ENCODE peak calls at places on chromosome 21, in five cellular contexts. J, O, U, T and Z are unnamed samples.

GRCh38 chr21:23021481-23021880 is 2023.3 kb downstream of the NCAM2 start:
- DNase-seq in J (no peak), U (no peak), O (no peak), T (no peak), Z (no peak)

GRCh38 chr21:30831194-30831765 is 1.7 kb upstream of the KRTAP7-1 start:
- DNase-seq in O (peak; percentile 40), U (no peak), J (no peak), T (no peak), Z (peak; percentile 7)

GRCh38 chr21:42835611-42836401 is 43.5 kb downstream of the WDR4 start:
- DNase-seq in T (no peak), U (no peak), O (no peak), J (no peak), Z (no peak)

GRCh38 chr21:43846430-43846829 is 18.6 kb upstream of the AGPAT3 start:
- DNase-seq in T (no peak), O (no peak), U (no peak), J (no peak), Z (no peak)

GRCh38 chr21:34715985-34716596 is 47.3 kb downstream of the CLIC6 start:
- DNase-seq in O (no peak), J (no peak), U (no peak), T (no peak), Z (no peak)

GRCh38 chr21:17390575-17390974 is 122.3 kb upstream of the CXADR start:
- DNase-seq in J (no peak), U (no peak), O (no peak), T (no peak), Z (no peak)

GRCh38 chr21:17195965-17196364 is 316.9 kb upstream of the CXADR start:
- DNase-seq in U (no peak), O (no peak), T (no peak), J (no peak), Z (no peak)

GRCh38 chr21:43771199-43771675 is 4.9 kb downstream of the CSTB start:
- DNase-seq in T (no peak), O (no peak), U (no peak), J (no peak), Z (no peak)

GRCh38 chr21:25577765-25578069 is 29.6 kb downstream of the MRPL39 start:
- DNase-seq in T (no peak), O (no peak), J (no peak), U (no peak), Z (no peak)

GRCh38 chr21:20882462-20883415 is 115.5 kb upstream of the NCAM2 start:
- DNase-seq in U (no peak), J (peak; percentile 2), O (peak; percentile 63), T (peak; percentile 25), Z (no peak)
- H3K27me3 ChIP-seq in U (no peaks in the 10 kb centered on the region), J (no peaks in the 10 kb centered on the region), O (no peaks in the 10 kb centered on the region), T (no peaks in the 10 kb centered on the region), Z (no peaks in the 10 kb centered on the region)

DNA sequence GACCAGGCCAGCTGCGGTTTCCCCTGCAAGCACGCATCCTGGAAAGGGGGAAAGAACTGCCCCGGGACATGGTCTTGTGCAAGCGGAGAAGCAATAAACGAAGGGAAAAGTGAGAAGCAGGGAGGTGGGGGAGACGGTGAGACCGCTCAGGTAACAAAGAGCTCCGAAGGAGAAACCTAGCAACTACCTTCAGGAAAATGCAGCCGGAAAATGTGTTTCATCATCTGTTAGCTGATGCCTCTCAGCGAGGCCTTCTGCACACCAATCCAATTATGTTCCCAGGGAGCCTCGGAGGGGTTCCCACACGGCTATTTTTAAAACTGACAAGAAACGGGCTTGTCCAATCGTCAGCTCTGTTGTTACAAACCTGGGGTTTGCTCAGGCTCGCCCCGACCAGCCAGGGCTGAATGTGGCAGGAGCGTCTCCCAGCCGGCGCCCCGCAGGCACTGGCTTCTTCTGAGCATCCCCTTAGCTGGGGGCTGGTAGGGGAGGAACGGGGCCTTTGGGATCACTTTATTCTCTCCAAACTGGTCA is 3.4 kb downstream of the RIPK4 start:
- DNase-seq in T (no peak), U (no peak), J (no peak), O (no peak), Z (no peak)
- H3K27me3 ChIP-seq in T (peaks cover 71% of the 10 kb centered on the region), U (peaks cover 87% of the 10 kb centered on the region), J (peaks cover 50% of the 10 kb centered on the region), O (peaks cover 41% of the 10 kb centered on the region), Z (no peaks in the 10 kb centered on the region)

GRCh38 chr21:33115586-33116541 is 45.9 kb downstream of the OLIG1 start:
- DNase-seq in U (no peak), O (no peak), J (no peak), T (no peak), Z (no peak)
- H3K27me3 ChIP-seq in U (peaks cover 57% of the 10 kb centered on the region), O (peaks cover 79% of the 10 kb centered on the region), J (peaks cover 33% of the 10 kb centered on the region), T (peaks cover 39% of the 10 kb centered on the region), Z (peaks cover 4% of the 10 kb centered on the region)

DNA sequence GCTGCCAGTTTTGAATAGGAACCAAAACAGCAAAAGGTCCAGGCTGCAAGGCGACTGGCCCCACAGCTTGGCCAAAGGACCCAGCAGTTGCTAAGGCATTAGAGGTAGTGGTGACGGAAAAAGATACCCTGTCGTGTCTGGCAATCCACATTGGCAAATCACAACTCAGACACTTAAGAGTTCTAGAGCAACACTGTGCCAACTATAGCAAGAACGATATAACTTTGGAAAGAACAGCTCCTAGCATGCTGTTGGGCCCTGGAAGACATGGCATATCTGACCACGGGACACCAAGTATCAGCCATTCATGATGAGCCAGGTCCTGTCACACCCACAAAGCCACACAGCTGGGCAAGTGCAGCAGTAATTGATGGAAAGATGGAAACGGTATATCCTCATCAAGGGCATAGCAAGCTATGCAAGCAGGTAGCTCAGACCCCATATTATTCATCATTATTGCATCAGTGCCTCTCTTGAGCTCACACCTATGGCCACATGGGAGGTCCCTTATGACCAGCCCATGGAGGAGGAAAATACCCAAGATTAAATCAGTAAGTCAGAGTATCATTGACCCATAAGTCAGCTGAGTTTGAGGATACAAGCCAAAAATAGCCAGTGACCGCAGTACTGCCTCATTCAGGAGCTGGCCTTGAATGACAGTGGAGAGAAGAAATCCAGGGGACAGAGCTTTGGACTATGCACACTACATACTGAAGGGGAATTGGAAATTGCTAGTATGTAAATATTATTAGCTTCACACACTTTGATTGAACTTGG is 221.2 kb downstream of the SETD4 start:
- DNase-seq in T (no peak), J (no peak), O (no peak), U (no peak), Z (no peak)
- H3K27me3 ChIP-seq in T (no peaks in the 10 kb centered on the region), J (no peaks in the 10 kb centered on the region), O (no peaks in the 10 kb centered on the region), U (no peaks in the 10 kb centered on the region), Z (no peaks in the 10 kb centered on the region)

GRCh38 chr21:28325618-28326017 is 667.1 kb downstream of the LTN1 start:
- DNase-seq in U (no peak), J (no peak), T (no peak), O (no peak), Z (no peak)
- H3K27me3 ChIP-seq in U (no peaks in the 10 kb centered on the region), J (no peaks in the 10 kb centered on the region), T (no peaks in the 10 kb centered on the region), O (no peaks in the 10 kb centered on the region), Z (no peaks in the 10 kb centered on the region)

GRCh38 chr21:41762236-41762635 is 4.6 kb downstream of the RIPK4 start:
- DNase-seq in J (no peak), O (no peak), T (no peak), U (no peak), Z (no peak)
- H3K27me3 ChIP-seq in J (peaks cover 42% of the 10 kb centered on the region), O (peaks cover 28% of the 10 kb centered on the region), T (peaks cover 59% of the 10 kb centered on the region), U (peaks cover 74% of the 10 kb centered on the region), Z (no peaks in the 10 kb centered on the region)

DNA sequence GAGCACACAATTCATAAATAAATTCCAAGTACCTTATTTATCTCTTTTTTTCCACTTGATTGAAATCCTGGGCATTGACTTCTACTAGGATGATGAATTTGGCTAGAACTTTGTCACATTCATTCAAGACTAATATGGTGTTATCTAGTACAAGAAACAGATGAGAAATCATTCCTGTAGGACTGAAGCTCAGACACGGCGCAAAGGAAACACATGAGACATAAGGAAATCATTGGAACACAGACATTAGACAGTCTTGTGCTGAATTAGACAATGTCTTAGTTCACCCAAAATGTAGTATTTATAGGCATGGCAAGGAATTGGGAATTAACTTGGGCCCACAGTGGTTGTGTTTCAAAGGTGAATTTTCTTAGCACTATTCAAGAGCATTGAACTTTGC is 305.7 kb downstream of the SETD4 start:
- DNase-seq in J (no peak), O (no peak), U (no peak), T (no peak), Z (no peak)
- H3K27me3 ChIP-seq in J (peaks cover 4% of the 10 kb centered on the region), O (no peaks in the 10 kb centered on the region), U (peaks cover 4% of the 10 kb centered on the region), T (peaks cover 11% of the 10 kb centered on the region), Z (no peaks in the 10 kb centered on the region)

GRCh38 chr21:45788198-45788597 is 144.7 kb downstream of the PCBP3 start:
- DNase-seq in U (no peak), O (no peak), T (no peak), J (no peak), Z (no peak)

GRCh38 chr21:45788635-45789506 is 145.3 kb downstream of the PCBP3 start:
- DNase-seq in U (no peak), T (no peak), O (no peak), J (peak; percentile 31), Z (no peak)

GRCh38 chr21:45791562-45792418 is 148.3 kb downstream of the PCBP3 start:
- DNase-seq in J (no peak), O (no peak), U (no peak), T (no peak), Z (no peak)

GRCh38 chr21:45792682-45793383 is 149.3 kb downstream of the PCBP3 start:
- DNase-seq in O (no peak), U (no peak), J (no peak), T (no peak), Z (no peak)

DNA sequence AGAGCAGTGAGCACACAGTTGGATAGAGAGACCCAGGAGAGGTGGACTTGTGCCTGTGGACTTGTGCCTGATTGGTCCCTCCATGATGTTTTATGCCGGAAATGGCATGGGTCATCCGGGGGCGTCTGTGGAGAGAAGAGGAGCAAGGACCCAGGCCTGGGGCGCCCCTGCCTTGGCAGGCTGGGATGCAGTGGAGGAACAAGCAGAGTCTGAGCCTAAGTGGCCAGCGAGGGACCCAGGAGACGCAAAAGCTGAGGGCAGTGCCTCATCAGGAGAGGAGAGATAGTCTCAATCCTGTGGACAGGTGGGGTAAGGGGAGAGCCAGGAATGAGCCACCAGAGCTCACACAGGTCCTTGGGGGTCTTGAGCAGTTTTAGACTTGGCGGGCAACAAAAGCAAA is 146.9 kb downstream of the PCBP3 start:
- DNase-seq in J (no peak), U (no peak), O (no peak), T (no peak), Z (no peak)
- H3K27me3 ChIP-seq in J (no peaks in the 10 kb centered on the region), U (no peaks in the 10 kb centered on the region), O (no peaks in the 10 kb centered on the region), T (no peaks in the 10 kb centered on the region), Z (no peaks in the 10 kb centered on the region)

GRCh38 chr21:36707763-36708511 is 9.0 kb downstream of the SIM2 start:
- DNase-seq in T (no peak), U (no peak), O (no peak), J (no peak), Z (no peak)

GRCh38 chr21:36706951-36707762 is 8.2 kb downstream of the SIM2 start:
- DNase-seq in J (no peak), O (no peak), U (no peak), T (no peak), Z (no peak)

GRCh38 chr21:36709868-36710728 is 11.2 kb downstream of the SIM2 start:
- DNase-seq in U (no peak), J (no peak), O (no peak), T (no peak), Z (no peak)

GRCh38 chr21:36709030-36709867 is 10.3 kb downstream of the SIM2 start:
- DNase-seq in T (no peak), U (no peak), J (no peak), O (no peak), Z (no peak)

GRCh38 chr21:36708512-36709029 is 9.7 kb downstream of the SIM2 start:
- DNase-seq in J (no peak), O (no peak), T (no peak), U (no peak), Z (no peak)
- H3K27me3 ChIP-seq in J (peaks cover 91% of the 10 kb centered on the region), O (peaks cover 100% of the 10 kb centered on the region), T (peaks cover 89% of the 10 kb centered on the region), U (peaks cover 100% of the 10 kb centered on the region), Z (peaks cover 4% of the 10 kb centered on the region)